ENCODE peak calls at places on chromosome 1, in seven cellular contexts. Z, X, L, Y, T, I and F are unnamed samples.

GRCh38 chr1:37458551-37458950 is 15.8 kb upstream of the ZC3H12A start:
- DNase-seq in T (no peak), L (no peak), Y (no peak), X (no peak), I (no peak), Z (no peak), F (no peak)

GRCh38 chr1:155984341-155984740 is 6.0 kb upstream of the ARHGEF2 start:
- DNase-seq in L (no peak), I (peak), T (no peak), Y (no peak), Z (no peak), X (peak), F (no peak)

GRCh38 chr1:54971317-54971791 is 9.1 kb upstream of the TMEM61 start:
- DNase-seq in X (no peak), L (no peak), I (no peak), T (no peak), Z (no peak), Y (peak), F (no peak)

GRCh38 chr1:209328178-209328577 is 255.3 kb upstream of the CAMK1G start:
- DNase-seq in Z (no peak), I (no peak), T (no peak), Y (no peak), X (no peak), L (no peak), F (no peak)

GRCh38 chr1:16122916-16123315 is 33.0 kb downstream of the EPHA2 start:
- DNase-seq in T (no peak), Z (no peak), I (no peak), Y (peak), X (no peak), L (peak), F (peak)

GRCh38 chr1:163897401-163898169 is 575.8 kb downstream of the NUF2 start:
- DNase-seq in I (no peak), T (no peak), L (no peak), Y (no peak), X (no peak), Z (no peak), F (peak)

GRCh38 chr1:246761386-246761785 is 37.2 kb downstream of the SCCPDH start:
- DNase-seq in Y (no peak), T (no peak), L (no peak), I (no peak), X (no peak), Z (no peak), F (no peak)

GRCh38 chr1:96756789-96757188 is 35.2 kb downstream of the PTBP2 start:
- DNase-seq in Z (no peak), I (no peak), T (no peak), L (no peak), X (no peak), Y (no peak), F (no peak)

GRCh38 chr1:58994664-58995063 is 210.8 kb upstream of the JUN start:
- DNase-seq in I (no peak), T (no peak), X (no peak), L (no peak), Y (no peak), Z (no peak), F (no peak)

GRCh38 chr1:59718989-59719360 is 95.8 kb upstream of the HOOK1 start:
- DNase-seq in T (no peak), Y (no peak), L (no peak), I (no peak), Z (no peak), X (no peak), F (no peak)

GRCh38 chr1:164723296-164723731 is 164.3 kb downstream of the PBX1 start:
- DNase-seq in T (no peak), Z (no peak), Y (no peak), X (no peak), I (no peak), L (no peak), F (no peak)

GRCh38 chr1:241828576-241828975 is 19.4 kb upstream of the EXO1 start:
- DNase-seq in L (no peak), X (no peak), I (no peak), Y (no peak), T (no peak), Z (no peak), F (no peak)

GRCh38 chr1:55131218-55131617 is 83.9 kb downstream of the USP24 start:
- DNase-seq in Z (no peak), Y (peak), I (no peak), T (no peak), X (no peak), L (no peak), F (no peak)

GRCh38 chr1:17829579-17829978 is 74.4 kb downstream of the ACTL8 start:
- DNase-seq in Y (no peak), X (no peak), I (no peak), L (no peak), T (no peak), Z (no peak), F (no peak)

GRCh38 chr1:95145493-95145892 is 28.3 kb downstream of the TLCD4 start:
- DNase-seq in Z (no peak), L (no peak), I (no peak), X (no peak), Y (no peak), T (no peak), F (no peak)

GRCh38 chr1:219555802-219556201 is 57.1 kb downstream of the ZC3H11B start:
- DNase-seq in I (no peak), Z (no peak), T (peak), Y (no peak), X (no peak), L (no peak), F (no peak)

GRCh38 chr1:97781762-97782337 is 139.0 kb downstream of the DPYD start:
- DNase-seq in I (no peak), Z (no peak), X (no peak), T (no peak), Y (no peak), L (no peak), F (no peak)

GRCh38 chr1:12577020-12577419 is 41.0 kb downstream of the DHRS3 start:
- DNase-seq in L (no peak), X (no peak), Z (no peak), Y (no peak), I (no peak), T (no peak), F (no peak)

GRCh38 chr1:33436557-33437296 is 5.8 kb upstream of the PHC2 start:
- DNase-seq in Y (no peak), X (no peak), I (no peak), Z (peak), L (no peak), T (no peak), F (no peak)

GRCh38 chr1:198667186-198667585 is 28.3 kb downstream of the PTPRC start:
- DNase-seq in Z (no peak), T (no peak), Y (no peak), X (no peak), I (no peak), L (no peak), F (peak)

GRCh38 chr1:95169544-95169943 is 52.4 kb downstream of the TLCD4 start:
- DNase-seq in X (no peak), Z (no peak), T (no peak), I (no peak), Y (peak), L (no peak), F (no peak)

GRCh38 chr1:19096036-19096833 is 113.8 kb downstream of the UBR4 start:
- DNase-seq in T (no peak), I (no peak), L (no peak), Y (peak), X (peak), Z (peak), F (no peak)

GRCh38 chr1:86502721-86503430 is 34.1 kb downstream of the CLCA1 start:
- DNase-seq in I (no peak), Z (peak), Y (no peak), T (no peak), L (no peak), X (no peak), F (no peak)